ENCODE peak calls at places on chromosomes 4 and X, in seven cellular contexts. One of them, this sample, is unnamed. For H3K4me1, the result is how much of the 10 kb centered on the place peaks cover.

GRCh38 chr4:174434455-174434854 is 87.8 kb downstream of the HPGD start:
- DNase-seq in GM12878: no peak
- DNase-seq in adrenal gland: no peak
- DNase-seq in esophagus squamous epithelium: no peak
- DNase-seq in upper lobe of left lung: no peak
- DNase-seq in HepG2: no peak
- DNase-seq in thyroid gland: no peak
- DNase-seq in this sample: no peak

GRCh38 chr4:32140636-32141035 is 1420.5 kb downstream of the PCDH7 start:
- DNase-seq in GM12878: no peak
- DNase-seq in adrenal gland: no peak
- DNase-seq in esophagus squamous epithelium: no peak
- DNase-seq in upper lobe of left lung: no peak
- DNase-seq in HepG2: no peak
- DNase-seq in thyroid gland: no peak
- DNase-seq in this sample: no peak

GRCh38 chr4:142683503-142683902 is 162.6 kb downstream of the INPP4B start:
- DNase-seq in GM12878: no peak
- DNase-seq in adrenal gland: no peak
- DNase-seq in esophagus squamous epithelium: no peak
- DNase-seq in upper lobe of left lung: no peak
- DNase-seq in HepG2: no peak
- DNase-seq in thyroid gland: no peak
- DNase-seq in this sample: no peak

GRCh38 chr4:143641406-143641805 is 59.1 kb downstream of the FREM3 start:
- DNase-seq in GM12878: no peak
- DNase-seq in adrenal gland: no peak
- DNase-seq in esophagus squamous epithelium: no peak
- DNase-seq in upper lobe of left lung: no peak
- DNase-seq in HepG2: no peak
- DNase-seq in thyroid gland: no peak
- DNase-seq in this sample: no peak

GRCh38 chr4:168678751-168679366 is 182.0 kb downstream of the PALLD start:
- DNase-seq in GM12878: no peak
- DNase-seq in adrenal gland: no peak
- DNase-seq in esophagus squamous epithelium: no peak
- DNase-seq in upper lobe of left lung: no peak
- DNase-seq in HepG2: no peak
- DNase-seq in thyroid gland: no peak
- DNase-seq in this sample: no peak

GRCh38 chr4:165009493-165010227 is 22.1 kb upstream of the TRIM60 start:
- DNase-seq in GM12878: no peak
- DNase-seq in adrenal gland: no peak
- DNase-seq in esophagus squamous epithelium: no peak
- DNase-seq in upper lobe of left lung: no peak
- DNase-seq in HepG2: no peak
- DNase-seq in thyroid gland: no peak
- DNase-seq in this sample: no peak

GRCh38 chr4:153207561-153207960 is 3.3 kb downstream of the TRIM2 start:
- DNase-seq in GM12878: no peak
- DNase-seq in adrenal gland: peak
- DNase-seq in esophagus squamous epithelium: no peak
- DNase-seq in upper lobe of left lung: no peak
- DNase-seq in HepG2: peak
- DNase-seq in thyroid gland: peak
- DNase-seq in this sample: no peak

GRCh38 chr4:68630371-68630770 is 40.1 kb downstream of the UGT2B15 start:
- DNase-seq in GM12878: no peak
- DNase-seq in adrenal gland: no peak
- DNase-seq in esophagus squamous epithelium: no peak
- DNase-seq in upper lobe of left lung: no peak
- DNase-seq in HepG2: no peak
- DNase-seq in thyroid gland: no peak
- DNase-seq in this sample: no peak

GRCh38 chrX:143472334-143472938 is 44.8 kb downstream of the SPANXN3 start:
- DNase-seq in GM12878: no peak
- DNase-seq in adrenal gland: no peak
- DNase-seq in esophagus squamous epithelium: no peak
- DNase-seq in upper lobe of left lung: no peak
- DNase-seq in HepG2: no peak
- DNase-seq in thyroid gland: no peak
- DNase-seq in this sample: no peak

GRCh38 chr4:164446516-164446915 is 307.4 kb upstream of the SMIM31 start:
- DNase-seq in GM12878: no peak
- DNase-seq in adrenal gland: no peak
- DNase-seq in esophagus squamous epithelium: no peak
- DNase-seq in upper lobe of left lung: no peak
- DNase-seq in HepG2: no peak
- DNase-seq in thyroid gland: no peak
- DNase-seq in this sample: no peak

GRCh38 chr4:110224812-110225211 is 26.4 kb upstream of the ELOVL6 start:
- DNase-seq in GM12878: no peak
- DNase-seq in adrenal gland: no peak
- DNase-seq in esophagus squamous epithelium: no peak
- DNase-seq in upper lobe of left lung: no peak
- DNase-seq in HepG2: no peak
- DNase-seq in thyroid gland: no peak
- DNase-seq in this sample: no peak

GRCh38 chr4:7354937-7355336 is 79.8 kb downstream of the PSAPL1 start:
- DNase-seq in GM12878: no peak
- DNase-seq in adrenal gland: no peak
- DNase-seq in esophagus squamous epithelium: no peak
- DNase-seq in upper lobe of left lung: no peak
- DNase-seq in HepG2: no peak
- DNase-seq in thyroid gland: no peak
- DNase-seq in this sample: no peak

GRCh38 chr4:44760142-44760898 is 34.0 kb upstream of the GNPDA2 start:
- DNase-seq in GM12878: no peak
- DNase-seq in adrenal gland: peak
- DNase-seq in esophagus squamous epithelium: no peak
- DNase-seq in upper lobe of left lung: no peak
- DNase-seq in HepG2: peak
- DNase-seq in thyroid gland: no peak
- DNase-seq in this sample: no peak

GRCh38 chr4:173507471-173508385 is 22.3 kb downstream of the HAND2 start:
- DNase-seq in GM12878: no peak
- DNase-seq in adrenal gland: no peak
- DNase-seq in esophagus squamous epithelium: no peak
- DNase-seq in upper lobe of left lung: peak
- DNase-seq in HepG2: no peak
- DNase-seq in thyroid gland: no peak
- DNase-seq in this sample: no peak

GRCh38 chr4:6938758-6939201 is 29.2 kb downstream of the TBC1D14 start:
- DNase-seq in GM12878: no peak
- DNase-seq in adrenal gland: peak
- DNase-seq in esophagus squamous epithelium: no peak
- DNase-seq in upper lobe of left lung: no peak
- DNase-seq in HepG2: no peak
- DNase-seq in thyroid gland: no peak
- DNase-seq in this sample: no peak

GRCh38 chrX:9805956-9806355 is 19.7 kb downstream of the SHROOM2 start:
- DNase-seq in GM12878: no peak
- DNase-seq in adrenal gland: no peak
- DNase-seq in esophagus squamous epithelium: no peak
- DNase-seq in upper lobe of left lung: no peak
- DNase-seq in HepG2: no peak
- DNase-seq in thyroid gland: no peak
- DNase-seq in this sample: no peak

GRCh38 chrX:118179161-118179560 is 62.6 kb upstream of the KLHL13 start:
- DNase-seq in GM12878: no peak
- DNase-seq in adrenal gland: no peak
- DNase-seq in esophagus squamous epithelium: no peak
- DNase-seq in upper lobe of left lung: no peak
- DNase-seq in HepG2: no peak
- DNase-seq in thyroid gland: no peak
- DNase-seq in this sample: no peak

GRCh38 chr4:42927946-42928345 is 35.4 kb downstream of the GRXCR1 start:
- DNase-seq in GM12878: no peak
- DNase-seq in adrenal gland: no peak
- DNase-seq in esophagus squamous epithelium: no peak
- DNase-seq in upper lobe of left lung: no peak
- DNase-seq in HepG2: no peak
- DNase-seq in thyroid gland: no peak
- DNase-seq in this sample: no peak

GRCh38 chr4:170651786-170652185 is 562.0 kb upstream of the AADAT start:
- DNase-seq in GM12878: no peak
- DNase-seq in adrenal gland: no peak
- DNase-seq in esophagus squamous epithelium: no peak
- DNase-seq in upper lobe of left lung: no peak
- DNase-seq in HepG2: no peak
- DNase-seq in thyroid gland: no peak
- DNase-seq in this sample: no peak

GRCh38 chr4:113404846-113405245 is 355.4 kb downstream of the ANK2 start:
- DNase-seq in GM12878: no peak
- DNase-seq in adrenal gland: no peak
- DNase-seq in esophagus squamous epithelium: no peak
- DNase-seq in upper lobe of left lung: no peak
- DNase-seq in HepG2: no peak
- DNase-seq in thyroid gland: no peak
- DNase-seq in this sample: no peak

DNA sequence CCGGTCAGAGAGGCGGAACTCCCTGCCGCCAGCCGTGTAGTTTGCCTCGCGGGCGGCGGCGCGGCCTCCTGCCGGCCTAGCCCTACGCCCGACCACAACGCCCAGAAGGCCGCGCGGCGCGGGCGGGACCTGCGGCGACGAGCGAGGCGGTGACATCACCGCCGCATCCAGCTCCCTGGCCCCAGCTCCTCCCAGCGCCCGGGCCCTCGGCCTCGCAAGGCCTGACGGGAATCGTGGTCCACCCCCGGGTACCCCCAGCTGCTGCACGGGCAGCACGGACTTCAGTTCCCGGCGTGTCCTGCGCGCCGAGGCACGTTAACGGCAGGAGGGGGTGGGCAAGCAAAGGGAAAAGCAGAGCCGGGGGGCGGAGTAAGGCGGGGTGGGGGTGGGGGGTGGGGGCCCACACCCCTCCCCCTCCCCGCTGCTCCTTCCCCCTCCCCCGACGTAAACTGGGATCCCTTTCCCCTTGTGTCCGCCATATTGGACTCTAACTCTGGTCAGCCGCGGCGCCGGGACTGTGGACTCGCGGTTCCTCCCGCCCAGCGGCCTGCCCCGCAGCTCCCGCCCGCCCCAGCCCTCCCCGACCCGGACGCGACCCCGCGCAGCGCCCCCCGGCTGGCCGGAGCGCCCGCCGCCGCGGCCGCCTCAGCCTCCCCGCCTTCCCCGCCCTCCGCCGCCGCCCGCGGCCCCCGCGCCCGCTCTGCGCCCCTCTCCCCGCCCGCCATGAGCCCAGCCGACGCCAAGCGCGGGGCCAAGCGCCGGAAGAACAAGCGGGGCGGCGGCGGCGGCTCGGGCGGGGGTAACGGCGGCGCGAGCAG is at the start of gene FAM193A:
- DNase-seq in GM12878: peak
- DNase-seq in adrenal gland: peak
- DNase-seq in esophagus squamous epithelium: peak
- DNase-seq in upper lobe of left lung: peak
- DNase-seq in HepG2: peak
- DNase-seq in thyroid gland: peak
- DNase-seq in this sample: peak
- TF ChIP-seq POLR2A in GM12878: peak
- TF ChIP-seq POLR2A in adrenal gland: no peak
- TF ChIP-seq POLR2A in esophagus squamous epithelium: peak
- TF ChIP-seq POLR2A in upper lobe of left lung: peak
- TF ChIP-seq POLR2A in HepG2: peak
- TF ChIP-seq POLR2A in thyroid gland: no peak
- TF ChIP-seq POLR2A in this sample: peak

GRCh38 chrX:130110379-130111219 is at the start of gene ELF4:
- DNase-seq in GM12878: no peak
- DNase-seq in adrenal gland: peak
- DNase-seq in esophagus squamous epithelium: peak
- DNase-seq in upper lobe of left lung: peak
- DNase-seq in HepG2: no peak
- DNase-seq in thyroid gland: peak
- DNase-seq in this sample: no peak
- TF ChIP-seq CTCF in GM12878: no peak
- TF ChIP-seq CTCF in adrenal gland: no peak
- TF ChIP-seq CTCF in esophagus squamous epithelium: no peak
- TF ChIP-seq CTCF in upper lobe of left lung: no peak
- TF ChIP-seq CTCF in HepG2: no peak
- TF ChIP-seq CTCF in thyroid gland: no peak
- TF ChIP-seq CTCF in this sample: no peak

DNA sequence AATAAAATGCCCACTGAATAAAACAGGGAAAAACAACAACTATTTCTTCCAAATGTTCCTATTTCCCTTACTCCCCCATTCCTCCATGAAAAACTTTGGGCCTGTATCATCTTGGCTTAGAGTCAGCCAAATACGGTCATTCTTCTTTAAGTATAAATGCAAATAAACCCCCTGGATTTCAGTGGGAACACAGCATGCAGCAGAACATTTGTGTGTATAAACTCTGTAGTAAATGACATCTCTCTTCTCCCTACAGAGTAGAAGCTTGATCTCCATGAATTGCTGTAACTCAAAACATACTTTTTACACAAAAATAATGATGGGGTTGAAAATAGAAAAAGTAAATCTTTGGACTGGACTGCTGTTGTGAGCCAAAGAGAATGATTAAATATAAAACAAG is 30.9 kb downstream of the TSPAN5 start:
- DNase-seq in GM12878: no peak
- DNase-seq in adrenal gland: no peak
- DNase-seq in esophagus squamous epithelium: no peak
- DNase-seq in upper lobe of left lung: no peak
- DNase-seq in HepG2: no peak
- DNase-seq in thyroid gland: no peak
- DNase-seq in this sample: no peak
- H3K4me1 ChIP-seq in GM12878: under half
- H3K4me1 ChIP-seq in adrenal gland: under half
- H3K4me1 ChIP-seq in esophagus squamous epithelium: under half
- H3K4me1 ChIP-seq in upper lobe of left lung: under half
- H3K4me1 ChIP-seq in HepG2: under half
- H3K4me1 ChIP-seq in thyroid gland: half or more
- H3K4me1 ChIP-seq in this sample: under half

DNA sequence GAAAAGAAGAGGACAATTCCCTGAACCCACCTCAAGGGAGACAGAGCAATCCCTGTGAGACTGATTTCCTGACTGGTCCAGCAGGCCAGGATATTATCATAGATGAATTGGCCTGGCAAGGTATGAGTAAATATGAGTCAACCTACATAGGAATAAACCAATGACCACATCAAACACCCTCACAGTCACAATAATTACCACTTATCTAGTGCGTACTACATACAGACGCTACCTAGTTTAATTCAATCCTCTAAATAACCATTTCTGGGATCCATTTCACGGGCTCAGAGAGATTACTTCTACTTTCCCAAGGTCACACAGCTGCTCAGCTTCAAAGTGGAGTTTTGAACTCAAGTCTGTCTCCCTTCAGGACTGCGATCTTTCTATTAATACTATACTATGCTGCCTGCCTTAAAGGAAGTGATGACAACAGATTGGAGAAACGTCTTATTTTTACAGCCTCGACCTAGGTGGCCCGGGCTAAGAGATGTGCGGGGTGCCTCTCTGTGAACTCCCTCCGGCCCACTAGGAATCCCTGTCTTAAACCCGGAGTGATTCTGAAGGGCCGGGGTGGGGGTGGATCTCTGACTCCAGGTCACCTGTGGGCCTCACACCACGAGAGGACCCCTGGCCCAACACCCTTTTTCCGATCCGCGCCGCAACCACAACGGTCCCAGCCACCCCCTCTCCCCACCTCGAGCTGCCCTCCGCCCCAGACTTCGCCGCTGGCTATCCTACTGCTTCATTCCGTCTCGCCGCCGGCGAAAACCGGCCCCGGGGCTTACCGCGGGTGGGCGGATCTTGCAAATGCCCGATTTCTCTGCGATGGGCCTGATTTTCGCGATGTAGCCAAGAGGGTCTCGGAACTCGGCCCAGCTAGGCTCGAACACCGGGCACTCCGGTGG is 800 bp downstream of the KDM5C start:
- DNase-seq in GM12878: no peak
- DNase-seq in adrenal gland: peak
- DNase-seq in esophagus squamous epithelium: no peak
- DNase-seq in upper lobe of left lung: peak
- DNase-seq in HepG2: peak
- DNase-seq in thyroid gland: peak
- DNase-seq in this sample: no peak
- TF ChIP-seq POLR2A in GM12878: no peak
- TF ChIP-seq POLR2A in adrenal gland: no peak
- TF ChIP-seq POLR2A in esophagus squamous epithelium: no peak
- TF ChIP-seq POLR2A in upper lobe of left lung: no peak
- TF ChIP-seq POLR2A in HepG2: no peak
- TF ChIP-seq POLR2A in thyroid gland: no peak
- TF ChIP-seq POLR2A in this sample: no peak

This sample was measured in tibial nerve.